ENCODE peak calls at places on chromosomes 1 and 21, in eight cellular contexts. K is AG08395, X is spleen, Z is transverse colon, F is SW 1271, E is GM19239, N is RKO, G is A549. O is an unnamed sample.

GRCh38 chr1:156435551-156436318 is 64.8 kb downstream of the MEF2D start:
- DNase-seq in K (no peak), X (peak), Z (no peak), F (no peak), E (no peak), N (no peak), G (no peak), O (no peak)

GRCh38 chr1:188986751-188987417 is 1490.8 kb downstream of the BRINP3 start:
- DNase-seq in K (no peak), X (no peak), Z (no peak), F (no peak), E (no peak), N (no peak), G (no peak), O (no peak)

GRCh38 chr1:47502746-47503370 is 65.0 kb downstream of the FOXD2 start:
- DNase-seq in K (no peak), X (peak), Z (no peak), F (no peak), E (no peak), N (no peak), G (no peak), O (no peak)

GRCh38 chr1:245915406-245915805 is 591.7 kb downstream of the SMYD3 start:
- DNase-seq in K (no peak), X (no peak), Z (no peak), F (no peak), E (no peak), N (no peak), G (no peak), O (no peak)

GRCh38 chr21:41283211-41283818 is 33.3 kb upstream of the FAM3B start:
- DNase-seq in K (peak), X (no peak), Z (peak), F (peak), E (peak), N (peak), G (peak), O (peak)

GRCh38 chr1:228210076-228210651 is 2.3 kb downstream of the OBSCN start:
- DNase-seq in K (no peak), X (no peak), Z (no peak), F (no peak), E (no peak), N (no peak), G (peak), O (no peak)

GRCh38 chr1:151282883-151283725 is 1.0 kb downstream of the ZNF687 start:
- DNase-seq in K (peak), X (peak), Z (peak), F (no peak), E (no peak), N (peak), G (peak), O (peak)

GRCh38 chr1:93708734-93709481 is 27.3 kb upstream of the BCAR3 start:
- DNase-seq in K (peak), X (no peak), Z (no peak), F (no peak), E (no peak), N (no peak), G (no peak), O (no peak)

GRCh38 chr1:230772457-230773395 is 25.5 kb downstream of the CAPN9 start:
- DNase-seq in K (peak), X (no peak), Z (no peak), F (no peak), E (no peak), N (no peak), G (peak), O (peak)

GRCh38 chr1:20785907-20786309 is 1.2 kb downstream of the HP1BP3 start:
- DNase-seq in K (no peak), X (no peak), Z (no peak), F (no peak), E (no peak), N (no peak), G (no peak), O (peak)